ENCODE peak calls at places on chromosomes 13 and 19, in eight cellular contexts. Z is H9, U is GM23338, R is progenitor cell of endocrine pancreas, M is lung, I is endothelial cell, E is Panc1, J is neural progenitor cell. L is an unnamed sample.

GRCh38 chr13:31918707-31919106 is 112.9 kb upstream of the FRY start:
- DNase-seq in Z (no peak), U (no peak), R (no peak), M (no peak), I (no peak), E (no peak), J (no peak), L (no peak)

GRCh38 chr13:65085977-65086376 is 2144.2 kb downstream of the PCDH9 start:
- DNase-seq in Z (no peak), U (no peak), R (no peak), M (no peak), I (no peak), E (no peak), J (no peak), L (no peak)

GRCh38 chr19:8569066-8569761 is 8.0 kb downstream of the MYO1F start:
- DNase-seq in Z (no peak), U (no peak), R (no peak), M (peak; percentile 66), I (no peak), E (no peak), J (no peak), L (peak; percentile 86)

GRCh38 chr13:88925954-88926353 is 1254.8 kb downstream of the SLITRK5 start:
- DNase-seq in Z (no peak), U (no peak), R (no peak), M (no peak), I (no peak), E (no peak), J (no peak), L (no peak)

GRCh38 chr13:30864352-30865130 is 41.5 kb upstream of the MEDAG start:
- DNase-seq in Z (no peak), U (peak; percentile 30), R (no peak), M (no peak), I (no peak), E (no peak), J (peak; percentile 18), L (peak; percentile 45)

GRCh38 chr13:75906315-75906714 is 270.2 kb downstream of the LMO7 start:
- DNase-seq in Z (no peak), U (peak; percentile 23), R (no peak), M (no peak), I (no peak), E (no peak), J (no peak), L (no peak)

GRCh38 chr19:20503536-20503935 is 62.0 kb downstream of the ZNF737 start:
- DNase-seq in Z (no peak), U (no peak), R (no peak), M (peak; percentile 35), I (no peak), E (peak; percentile 4), J (no peak), L (no peak)

GRCh38 chr19:51749979-51750378 is 1.7 kb downstream of the FPR1 start:
- DNase-seq in Z (no peak), U (no peak), R (no peak), M (no peak), I (no peak), E (no peak), J (no peak), L (no peak)

GRCh38 chr13:87376081-87376480 is 295.1 kb upstream of the SLITRK5 start:
- DNase-seq in Z (no peak), U (no peak), R (no peak), M (no peak), I (no peak), E (no peak), J (no peak), L (no peak)

GRCh38 chr13:35923347-35923746 is 207.8 kb downstream of the DCLK1 start:
- DNase-seq in Z (no peak), U (no peak), R (no peak), M (no peak), I (no peak), E (no peak), J (no peak), L (no peak)

GRCh38 chr13:91351123-91351522 is 3.6 kb downstream of the MIR17HG start:
- DNase-seq in Z (no peak), U (no peak), R (no peak), M (no peak), I (no peak), E (no peak), J (no peak), L (no peak)

GRCh38 chr13:66864627-66865026 is 365.5 kb downstream of the PCDH9 start:
- DNase-seq in Z (no peak), U (no peak), R (no peak), M (no peak), I (no peak), E (no peak), J (no peak), L (no peak)

GRCh38 chr13:97849305-97849704 is 104.2 kb upstream of the IPO5 start:
- DNase-seq in Z (no peak), U (peak; percentile 73), R (no peak), M (no peak), I (no peak), E (no peak), J (peak; percentile 20), L (no peak)
- TF ChIP-seq CTCF in Z (peak; percentile 64), U (peak; percentile 57), R (peak; percentile 55), M (no peak), I (no peak), E (peak; percentile 53), J (peak; percentile 55), L (peak; percentile 36)

GRCh38 chr19:53882391-53883050 is 524 bp downstream of the PRKCG start:
- DNase-seq in Z (no peak), U (peak; percentile 42), R (no peak), M (no peak), I (no peak), E (no peak), J (no peak), L (no peak)

GRCh38 chr19:53883741-53884140 is 1.7 kb downstream of the PRKCG start:
- DNase-seq in Z (no peak), U (peak; percentile 41), R (no peak), M (no peak), I (no peak), E (no peak), J (no peak), L (no peak)

GRCh38 chr19:53883231-53883661 is 1.2 kb downstream of the PRKCG start:
- DNase-seq in Z (no peak), U (peak; percentile 67), R (no peak), M (no peak), I (no peak), E (no peak), J (peak; percentile 48), L (no peak)

GRCh38 chr19:53880716-53881481 is 1.1 kb upstream of the PRKCG start:
- DNase-seq in Z (peak; percentile 70), U (peak; percentile 71), R (no peak), M (no peak), I (no peak), E (no peak), J (peak; percentile 28), L (no peak)

DNA sequence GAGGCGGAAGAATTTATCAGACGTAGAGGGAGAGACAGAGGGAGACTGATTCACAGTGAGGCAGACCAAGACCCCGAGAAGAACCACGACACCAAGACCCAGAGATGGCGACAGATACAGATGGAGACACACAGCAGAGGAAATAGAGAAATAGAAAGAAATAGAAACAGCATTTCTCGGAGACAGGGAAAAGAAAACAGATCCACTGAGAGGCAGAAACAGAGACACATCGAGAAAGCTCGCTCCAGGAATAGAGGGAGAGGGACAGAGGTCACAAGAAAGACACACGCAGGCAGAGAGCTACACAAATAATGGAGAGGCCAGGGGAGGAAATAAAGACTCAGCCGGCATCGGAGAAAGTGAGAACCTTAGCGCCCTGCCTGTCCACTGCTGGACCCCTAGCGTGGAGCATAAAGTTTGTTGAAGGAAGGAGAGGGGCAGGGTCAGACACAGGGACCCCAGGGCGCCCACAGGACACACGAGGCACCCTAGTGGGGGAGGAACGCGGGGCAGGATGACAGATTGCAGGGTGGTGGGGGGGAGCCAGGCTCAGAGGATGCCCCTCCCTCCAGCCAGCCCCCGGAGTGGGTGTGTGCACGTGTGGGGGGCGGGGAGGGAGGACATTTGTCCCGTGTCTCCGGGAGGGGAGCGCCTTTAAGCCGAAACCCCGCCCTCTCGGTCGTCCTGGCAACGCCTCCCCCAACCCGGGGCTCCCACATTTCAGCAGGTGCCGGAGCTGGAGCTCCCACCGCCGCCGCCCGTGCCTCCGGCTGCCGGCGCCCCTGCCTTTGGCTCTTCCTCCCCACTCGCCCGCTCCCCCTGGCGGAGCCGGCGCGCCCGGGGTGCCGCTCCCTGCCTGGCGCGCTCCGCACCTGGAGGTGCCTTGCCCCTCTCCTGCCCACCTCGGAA is at the start of gene PRKCG:
- DNase-seq in Z (peak; percentile 77), U (peak; percentile 90), R (peak; percentile 68), M (peak; percentile 31), I (peak; percentile 59), E (no peak), J (peak; percentile 87), L (no peak)
- TF ChIP-seq CTCF in Z (peak; percentile 52), U (peak; percentile 35), R (peak; percentile 66), M (peak; percentile 16), I (no peak), E (peak; percentile 84), J (peak; percentile 54), L (peak; percentile 35)

DNA sequence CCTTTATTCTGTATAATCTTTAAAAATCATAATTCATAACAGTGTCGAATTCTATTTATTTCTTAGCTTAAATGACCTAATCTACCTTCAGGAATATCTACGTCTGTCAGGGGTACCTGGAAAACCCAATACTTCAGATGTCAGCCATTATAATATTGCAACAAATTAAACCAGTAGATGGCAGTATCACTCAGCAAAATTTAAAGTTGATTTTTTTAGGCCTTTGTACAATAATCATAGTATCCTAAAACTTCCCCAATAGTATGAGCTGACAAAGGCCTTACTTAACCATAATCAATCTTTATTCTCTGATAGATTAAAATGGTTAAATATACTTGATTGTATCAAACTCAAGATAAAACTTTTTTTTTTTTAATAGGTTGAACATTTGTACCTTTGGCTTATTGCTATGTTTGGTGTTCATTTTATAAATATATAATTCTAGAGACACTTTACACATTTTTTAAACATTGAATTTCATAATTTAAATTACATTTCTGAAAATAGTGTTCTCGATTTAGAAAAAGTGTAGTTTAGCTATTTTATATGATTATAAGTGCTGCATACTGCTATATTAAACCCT is 830.2 kb upstream of the SPRY2 start:
- DNase-seq in Z (no peak), U (peak; percentile 48), R (no peak), M (no peak), I (no peak), E (peak; percentile 5), J (peak; percentile 18), L (no peak)
- TF ChIP-seq CTCF in Z (peak; percentile 79), U (peak; percentile 77), R (peak; percentile 84), M (no peak), I (peak; percentile 83), E (peak; percentile 46), J (peak; percentile 78), L (peak; percentile 31)

GRCh38 chr19:13844130-13844631 is 32.8 kb upstream of the NANOS3 start:
- DNase-seq in Z (no peak), U (no peak), R (no peak), M (no peak), I (no peak), E (no peak), J (no peak), L (no peak)

GRCh38 chr19:13843104-13843921 is 33.6 kb upstream of the NANOS3 start:
- DNase-seq in Z (peak; percentile 74), U (peak; percentile 76), R (no peak), M (peak; percentile 42), I (peak; percentile 43), E (no peak), J (peak; percentile 52), L (no peak)

GRCh38 chr19:13841339-13842293 is 35.3 kb upstream of the NANOS3 start:
- DNase-seq in Z (peak; percentile 32), U (no peak), R (no peak), M (peak; percentile 75), I (no peak), E (no peak), J (no peak), L (no peak)

GRCh38 chr19:13840751-13841338 is 36.1 kb upstream of the NANOS3 start:
- DNase-seq in Z (no peak), U (no peak), R (no peak), M (no peak), I (no peak), E (no peak), J (no peak), L (no peak)

GRCh38 chr19:13842294-13843103 is 34.4 kb upstream of the NANOS3 start:
- DNase-seq in Z (peak; percentile 56), U (no peak), R (no peak), M (peak; percentile 84), I (peak; percentile 74), E (no peak), J (peak; percentile 63), L (no peak)
- TF ChIP-seq CTCF in Z (peak; percentile 14), U (no peak), R (peak; percentile 39), M (no peak), I (no peak), E (no peak), J (peak; percentile 34), L (no peak)